ENCODE peak calls at places on chromosomes 4 and X, in four cellular contexts. R is GM12878, W is K562, J is HepG2. N is an unnamed sample.

GRCh38 chrX:39613508-39613921 is 484.2 kb downstream of the BCOR start:
- DNase-seq in R (no peak), W (no peak), J (no peak), N (peak)

GRCh38 chr4:99394913-99395312 is 40.2 kb downstream of the ADH7 start:
- DNase-seq in J (no peak), R (no peak), W (no peak), N (no peak)

GRCh38 chr4:146446555-146446954 is 75.2 kb downstream of the SLC10A7 start:
- DNase-seq in R (no peak), W (no peak), J (no peak), N (no peak)

GRCh38 chrX:121479406-121479805 is 432.0 kb downstream of the GLUD2 start:
- DNase-seq in R (no peak), W (no peak), J (no peak), N (no peak)

GRCh38 chrX:47612418-47612817 is 7.2 kb downstream of the SYN1 start:
- DNase-seq in J (no peak), W (no peak), R (no peak), N (no peak)

GRCh38 chr4:44668521-44668920 is 9.7 kb upstream of the GUF1 start:
- DNase-seq in R (no peak), W (no peak), J (no peak), N (no peak)

GRCh38 chr4:40308528-40309122 is 26.5 kb upstream of the CHRNA9 start:
- DNase-seq in R (no peak), J (no peak), W (no peak), N (peak)

GRCh38 chr4:15794905-15795304 is 16.8 kb downstream of the CD38 start:
- DNase-seq in J (no peak), R (no peak), W (no peak), N (no peak)

GRCh38 chrX:128676651-128677050 is 624.4 kb upstream of the ACTRT1 start:
- DNase-seq in W (no peak), R (no peak), J (no peak), N (no peak)

GRCh38 chr4:138111462-138112000 is 130.6 kb downstream of the SLC7A11 start:
- DNase-seq in J (peak), R (no peak), W (no peak), N (peak)
- TF ChIP-seq SP1 in J (no peak), R (no peak), W (no peak), N (no peak)

GRCh38 chr4:103938488-103938887 is 218.7 kb upstream of the TACR3 start:
- DNase-seq in R (no peak), J (no peak), W (no peak), N (no peak)

GRCh38 chr4:103928370-103928769 is 208.6 kb upstream of the TACR3 start:
- DNase-seq in R (no peak), J (no peak), W (no peak), N (no peak)

GRCh38 chr4:103936653-103937145 is 216.9 kb upstream of the TACR3 start:
- DNase-seq in J (no peak), W (no peak), R (no peak), N (no peak)

DNA sequence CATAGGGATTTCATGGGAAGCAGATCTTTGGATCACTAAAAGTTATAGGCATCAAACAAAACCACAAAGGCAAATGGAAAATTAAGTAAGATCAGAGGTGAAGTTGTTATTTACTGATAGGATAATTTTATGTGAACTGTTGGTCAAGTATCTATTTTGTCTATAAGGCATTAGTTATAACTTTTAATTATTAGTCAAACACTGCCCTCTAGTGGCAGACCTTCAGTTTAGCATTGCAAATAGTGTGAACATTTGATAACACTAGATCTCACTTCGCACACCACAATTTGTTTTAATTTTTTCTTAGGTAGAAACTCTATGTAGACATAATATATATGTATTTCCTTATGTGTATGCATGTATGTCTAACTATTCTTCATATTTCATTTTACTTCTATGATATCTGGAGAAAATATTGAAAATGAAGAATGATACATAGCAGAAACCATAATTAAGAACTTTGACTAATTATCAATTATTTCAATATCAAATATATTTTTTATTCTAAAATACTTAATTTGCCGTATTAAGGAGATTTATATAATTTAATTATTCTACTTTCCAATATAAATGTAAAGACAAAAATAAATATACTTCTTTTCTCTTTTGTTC is 214.5 kb upstream of the TACR3 start:
- DNase-seq in W (peak), R (no peak), J (peak), N (no peak)
- TF ChIP-seq TCF7 in W (no peak), R (no peak), J (no peak), N (no peak)

GRCh38 chr4:79235074-79235473 is 90.8 kb downstream of the NAA11 start:
- DNase-seq in J (no peak), W (no peak), R (no peak), N (no peak)

GRCh38 chr4:79233820-79234219 is 92.0 kb downstream of the NAA11 start:
- DNase-seq in W (no peak), R (no peak), J (no peak), N (no peak)

GRCh38 chr4:79237836-79238235 is 88.0 kb downstream of the NAA11 start:
- DNase-seq in J (no peak), W (no peak), R (no peak), N (no peak)

GRCh38 chr4:79227896-79228295 is 98.0 kb downstream of the NAA11 start:
- DNase-seq in J (no peak), W (no peak), R (no peak), N (no peak)

GRCh38 chr4:79232555-79232954 is 93.3 kb downstream of the NAA11 start:
- DNase-seq in W (no peak), R (no peak), J (no peak), N (no peak)
- TF ChIP-seq ATF2 in W (no peak), R (no peak), J (no peak), N (no peak)

DNA sequence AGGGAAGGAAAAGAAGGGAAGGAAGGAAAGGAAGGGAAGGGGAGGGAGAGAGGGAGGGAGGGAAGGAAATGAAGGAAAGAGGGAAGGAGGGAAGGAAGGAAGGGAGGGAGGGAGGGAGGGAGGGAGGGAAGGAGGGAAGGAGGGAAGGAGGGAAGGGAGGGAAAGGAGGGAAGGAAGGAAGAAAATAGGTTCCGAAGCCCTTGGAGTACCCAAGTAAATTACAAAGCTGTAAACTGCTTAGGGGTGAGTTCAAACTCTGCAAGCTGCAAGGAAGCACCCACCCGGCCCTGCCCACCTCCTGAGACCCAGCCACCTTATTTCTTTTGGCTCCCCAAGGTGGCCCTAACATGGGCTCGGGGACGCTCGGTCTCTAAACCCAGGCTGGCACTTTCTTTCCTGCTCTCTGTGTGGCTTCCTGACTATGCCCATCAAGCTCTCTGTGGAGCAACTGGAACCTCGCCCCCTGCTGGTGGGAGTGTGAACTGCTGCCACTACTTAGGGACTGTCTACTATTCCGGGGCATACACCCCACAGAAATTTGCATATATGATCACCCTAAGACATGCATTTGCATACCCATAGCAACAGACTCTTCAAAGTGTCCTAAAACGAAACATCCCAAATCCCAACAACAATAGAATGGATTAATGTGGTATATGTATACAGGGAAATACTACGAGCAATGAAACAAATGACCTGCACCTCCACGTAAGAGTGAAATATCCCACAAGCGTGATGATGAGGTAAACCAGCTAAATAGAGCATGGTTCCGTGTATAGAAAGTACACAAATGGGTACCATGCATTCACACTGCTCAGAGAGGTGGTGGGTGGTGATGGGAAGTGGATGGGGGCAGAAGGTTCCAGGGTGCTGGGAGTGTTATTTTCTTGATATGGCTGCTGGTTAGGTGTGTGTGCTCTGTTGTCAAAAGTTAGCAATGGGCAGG is 151.7 kb upstream of the TBL1X start:
- DNase-seq in R (no peak), J (peak), W (peak), N (peak)
- TF ChIP-seq SP1 in R (no peak), J (no peak), W (no peak), N (no peak)

GRCh38 chr4:138399041-138399440 is 156.9 kb upstream of the SLC7A11 start:
- DNase-seq in W (no peak), R (no peak), J (no peak), N (no peak)
- TF ChIP-seq TCF7 in W (no peak), R (no peak), J (no peak), N (no peak)

GRCh38 chrX:111167334-111167733 is 71.3 kb downstream of the PAK3 start:
- DNase-seq in R (no peak), W (no peak), J (no peak), N (no peak)

GRCh38 chrX:111170017-111170416 is 74.0 kb downstream of the PAK3 start:
- DNase-seq in J (no peak), W (no peak), R (no peak), N (no peak)

GRCh38 chrX:111169141-111169540 is 73.2 kb downstream of the PAK3 start:
- DNase-seq in R (no peak), W (no peak), J (no peak), N (no peak)

GRCh38 chrX:111165902-111166301 is 69.9 kb downstream of the PAK3 start:
- DNase-seq in J (no peak), W (no peak), R (no peak), N (no peak)

GRCh38 chrX:111168314-111168713 is 72.3 kb downstream of the PAK3 start:
- DNase-seq in J (peak), R (no peak), W (peak), N (peak)
- TF ChIP-seq ATF2 in J (no peak), R (no peak), W (no peak), N (no peak)

GRCh38 chrX:139720136-139720535 is 12.2 kb upstream of the MCF2 start:
- DNase-seq in J (peak), W (no peak), R (no peak), N (peak)
- TF ChIP-seq SP1 in J (no peak), W (no peak), R (no peak), N (no peak)

N was measured in WTC11.